ENCODE peak calls at places on chromosomes 11 and 22, in five cellular contexts. A is heart right ventricle; J is EL; D is CD4-positive, CD25-positive, alpha-beta regulatory T cell; P is NCI-H774. U is an unnamed sample.

GRCh38 chr22:42350373-42350772 is 79.9 kb upstream of the TCF20 start:
- DNase-seq in A (no peak), J (no peak), D (no peak), P (no peak), U (no peak)

GRCh38 chr11:126146454-126147192 is 64.8 kb downstream of the RPUSD4 start:
- DNase-seq in A (no peak), J (no peak), D (no peak), P (peak; percentile 46), U (no peak)

GRCh38 chr11:58330861-58331260 is 28.0 kb downstream of the OR5B17 start:
- DNase-seq in A (no peak), J (peak; percentile 72), D (no peak), P (no peak), U (no peak)

GRCh38 chr22:27391092-27391770 is 410.3 kb downstream of the MN1 start:
- DNase-seq in A (peak; percentile 46), J (no peak), D (no peak), P (no peak), U (peak; percentile 63)

GRCh38 chr11:116887909-116888556 is 50.6 kb upstream of the APOA1 start:
- DNase-seq in A (no peak), J (no peak), D (no peak), P (no peak), U (no peak)

GRCh38 chr22:44368611-44369010 is 55.9 kb upstream of the SHISAL1 start:
- DNase-seq in A (no peak), J (no peak), D (no peak), P (no peak), U (no peak)

GRCh38 chr11:111357150-111358037 is 21.7 kb downstream of the POU2AF1 start:
- DNase-seq in A (no peak), J (no peak), D (no peak), P (no peak), U (no peak)

GRCh38 chr22:21020802-21021429 is 6.0 kb downstream of the P2RX6 start:
- DNase-seq in A (no peak), J (peak; percentile 37), D (no peak), P (peak; percentile 8), U (no peak)

GRCh38 chr11:114392735-114393667 is 7.3 kb downstream of the C11orf71 start:
- DNase-seq in A (no peak), J (no peak), D (no peak), P (no peak), U (no peak)

GRCh38 chr11:110093407-110094297 is 460 bp downstream of the ZC3H12C start:
- DNase-seq in A (peak; percentile 46), J (peak; percentile 68), D (peak; percentile 7), P (peak; percentile 55), U (peak; percentile 64)

GRCh38 chr11:94111660-94112059 is 17.0 kb upstream of the PANX1 start:
- DNase-seq in A (peak; percentile 34), J (no peak), D (no peak), P (no peak), U (no peak)

GRCh38 chr22:50102946-50103345 is 13.1 kb downstream of the MOV10L1 start:
- DNase-seq in A (no peak), J (no peak), D (no peak), P (no peak), U (no peak)

GRCh38 chr22:38832005-38832978 is 11.5 kb downstream of the NPTXR start:
- DNase-seq in A (no peak), J (no peak), D (no peak), P (no peak), U (no peak)

U was measured in right atrium auricular region.